ENCODE peak calls at places on chromosomes 6 and 20, in ten cellular contexts. B, J, I, F, U, O, H, L, M and P are unnamed samples.

GRCh38 chr6:136501514-136501913 is 48.7 kb downstream of the MAP7 start:
- DNase-seq in B (no peak), J (no peak), I (no peak), F (no peak), U (no peak), O (no peak), H (no peak), L (no peak), M (no peak), P (no peak)

GRCh38 chr20:24493661-24494459 is 24.4 kb downstream of the SYNDIG1 start:
- DNase-seq in B (no peak), J (peak), I (no peak), F (no peak), U (no peak), O (no peak), H (no peak), L (no peak), M (no peak), P (no peak)

GRCh38 chr6:10721850-10722569 is 860 bp upstream of the TMEM14C start:
- DNase-seq in B (no peak), J (no peak), I (no peak), F (no peak), U (no peak), O (no peak), H (no peak), L (no peak), M (no peak), P (no peak)

GRCh38 chr20:48329676-48330644 is 497.8 kb downstream of the PREX1 start:
- DNase-seq in B (no peak), J (no peak), I (no peak), F (no peak), U (no peak), O (no peak), H (no peak), L (no peak), M (no peak), P (no peak)

GRCh38 chr6:142374965-142375733 is 73.3 kb downstream of the ADGRG6 start:
- DNase-seq in B (no peak), J (no peak), I (no peak), F (no peak), U (no peak), O (no peak), H (no peak), L (peak), M (no peak), P (no peak)

GRCh38 chr6:35522660-35523658 is 10.3 kb upstream of the TULP1 start:
- DNase-seq in B (peak), J (peak), I (no peak), F (peak), U (peak), O (peak), H (peak), L (peak), M (peak), P (peak)

GRCh38 chr6:140566706-140567330 is 1192.4 kb upstream of the CITED2 start:
- DNase-seq in B (no peak), J (no peak), I (no peak), F (no peak), U (no peak), O (no peak), H (no peak), L (no peak), M (no peak), P (no peak)

GRCh38 chr20:38454556-38455473 is 17.8 kb upstream of the RALGAPB start:
- DNase-seq in B (no peak), J (peak), I (no peak), F (no peak), U (no peak), O (no peak), H (no peak), L (no peak), M (no peak), P (no peak)

GRCh38 chr6:135267085-135267484 is 86.0 kb downstream of the MYB start:
- DNase-seq in B (no peak), J (no peak), I (no peak), F (no peak), U (peak), O (peak), H (no peak), L (no peak), M (no peak), P (no peak)

GRCh38 chr20:52167232-52167840 is 24.2 kb downstream of the ZFP64 start:
- DNase-seq in B (no peak), J (no peak), I (no peak), F (no peak), U (no peak), O (no peak), H (no peak), L (no peak), M (no peak), P (no peak)

GRCh38 chr6:56595490-56596122 is 47.1 kb downstream of the DST start:
- DNase-seq in B (no peak), J (no peak), I (no peak), F (no peak), U (peak), O (peak), H (peak), L (peak), M (peak), P (no peak)

GRCh38 chr6:154590770-154591169 is 80.3 kb upstream of the CNKSR3 start:
- DNase-seq in B (no peak), J (no peak), I (no peak), F (no peak), U (peak), O (no peak), H (no peak), L (no peak), M (no peak), P (no peak)

GRCh38 chr20:51339721-51340450 is 202.6 kb downstream of the NFATC2 start:
- DNase-seq in B (no peak), J (no peak), I (no peak), F (no peak), U (no peak), O (no peak), H (no peak), L (no peak), M (no peak), P (no peak)

GRCh38 chr6:47195251-47195650 is 114.5 kb downstream of the TNFRSF21 start:
- DNase-seq in B (no peak), J (peak), I (no peak), F (peak), U (peak), O (no peak), H (no peak), L (no peak), M (no peak), P (no peak)

GRCh38 chr6:56713285-56713684 is 70.6 kb upstream of the DST start:
- DNase-seq in B (no peak), J (peak), I (no peak), F (no peak), U (peak), O (no peak), H (peak), L (peak), M (no peak), P (no peak)

GRCh38 chr20:57392130-57392445 is 892 bp downstream of the RBM38 start:
- DNase-seq in B (no peak), J (peak), I (no peak), F (peak), U (no peak), O (no peak), H (no peak), L (no peak), M (no peak), P (no peak)

GRCh38 chr6:2231438-2231837 is 14.0 kb downstream of the GMDS start:
- DNase-seq in B (no peak), J (no peak), I (no peak), F (no peak), U (no peak), O (no peak), H (no peak), L (no peak), M (no peak), P (no peak)

DNA sequence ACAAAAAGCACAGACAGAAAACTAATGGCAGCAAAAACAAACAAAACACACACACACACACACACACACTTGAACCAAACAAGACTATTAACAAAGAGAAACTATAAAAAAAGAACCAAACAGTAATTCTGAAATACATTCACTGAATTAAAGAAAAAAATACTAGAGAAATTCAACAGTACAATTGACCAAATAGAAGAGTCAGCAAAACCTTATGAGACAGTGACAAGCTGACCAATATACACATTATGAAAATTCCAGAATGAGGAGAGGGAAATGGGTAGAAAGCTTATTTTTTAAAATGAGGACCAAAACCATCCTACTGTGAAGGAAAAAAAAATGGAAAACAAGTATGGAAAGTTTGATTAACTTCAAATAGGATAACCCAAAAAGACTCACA is 212.2 kb upstream of the BTBD3 start:
- DNase-seq in B (no peak), J (no peak), I (no peak), F (no peak), U (no peak), O (no peak), H (no peak), L (no peak), M (no peak), P (no peak)
- TF ChIP-seq POLR2A in B (no peak), J (no peak), I (no peak), F (no peak), U (no peak), O (no peak), H (no peak), L (no peak), M (no peak), P (no peak)

GRCh38 chr6:168249746-168250145 is 69.8 kb downstream of the DACT2 start:
- DNase-seq in B (no peak), J (no peak), I (no peak), F (no peak), U (no peak), O (no peak), H (no peak), L (no peak), M (no peak), P (peak)
- TF ChIP-seq CTCF in B (no peak), J (no peak), I (no peak), F (no peak), U (no peak), O (no peak), H (no peak), L (no peak), M (no peak), P (no peak)

DNA sequence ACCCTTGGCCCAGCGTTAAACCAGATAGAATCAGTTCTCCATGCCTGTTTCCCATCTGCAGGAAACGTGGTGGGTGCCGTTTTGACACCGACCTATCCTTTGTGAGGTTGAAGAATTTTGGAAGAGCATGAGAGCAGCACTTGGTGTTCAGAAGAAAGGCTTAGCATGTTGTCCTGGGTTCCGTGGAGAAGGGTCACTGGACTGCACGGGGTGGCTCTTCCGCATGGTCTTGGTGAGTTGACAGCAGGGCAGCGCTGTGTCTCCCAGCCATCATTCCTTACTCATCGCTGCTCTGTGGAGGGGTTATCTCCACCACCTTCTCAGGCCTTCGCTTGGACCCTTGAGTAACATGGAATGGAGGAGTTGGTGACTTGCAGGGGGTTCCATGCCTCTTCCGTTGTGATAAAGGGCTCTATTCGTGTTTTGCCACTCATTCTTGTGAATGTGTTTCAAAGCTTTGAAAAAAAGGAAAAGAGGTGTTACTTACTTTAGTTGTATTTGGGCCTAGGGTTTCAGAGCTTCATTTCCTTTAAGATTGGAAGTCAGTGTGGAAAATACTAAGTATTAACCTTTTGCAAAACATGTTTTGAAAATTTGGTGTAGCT is 8.2 kb downstream of the HIVEP1 start:
- DNase-seq in B (no peak), J (no peak), I (no peak), F (no peak), U (no peak), O (no peak), H (no peak), L (no peak), M (no peak), P (no peak)
- TF ChIP-seq POLR2A in B (no peak), J (no peak), I (no peak), F (no peak), U (no peak), O (no peak), H (no peak), L (no peak), M (no peak), P (no peak)

DNA sequence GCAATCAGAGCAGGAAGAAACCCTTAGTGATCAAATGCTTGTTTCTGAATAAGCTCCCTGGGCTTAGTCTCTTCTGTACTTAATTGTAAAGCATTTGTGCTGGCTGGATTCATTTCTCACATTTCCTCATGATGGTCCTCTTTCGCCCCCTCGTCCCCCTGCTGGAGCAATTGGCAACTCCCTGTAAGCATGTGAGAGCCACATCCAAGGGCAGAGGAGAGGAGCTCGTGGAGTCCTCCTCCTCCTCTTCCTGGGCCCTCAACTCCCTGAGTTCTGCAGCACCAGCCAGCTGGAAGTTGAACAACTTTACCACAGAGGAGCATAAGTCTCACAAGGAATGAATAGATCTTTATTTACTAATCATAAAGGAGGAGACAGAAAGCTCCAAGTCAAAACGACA is 12.6 kb downstream of the ANKEF1 start:
- DNase-seq in B (no peak), J (no peak), I (no peak), F (no peak), U (no peak), O (peak), H (no peak), L (no peak), M (peak), P (no peak)
- TF ChIP-seq CTCF in B (no peak), J (peak), I (no peak), F (no peak), U (no peak), O (peak), H (no peak), L (peak), M (no peak), P (no peak)

GRCh38 chr20:3925113-3925695 is 36.0 kb downstream of the PANK2 start:
- DNase-seq in B (no peak), J (no peak), I (no peak), F (no peak), U (no peak), O (no peak), H (no peak), L (no peak), M (no peak), P (no peak)

GRCh38 chr20:3929713-3930060 is 40.5 kb downstream of the PANK2 start:
- DNase-seq in B (no peak), J (no peak), I (no peak), F (no peak), U (no peak), O (no peak), H (no peak), L (no peak), M (no peak), P (no peak)

GRCh38 chr20:3930265-3931206 is 41.3 kb downstream of the PANK2 start:
- DNase-seq in B (no peak), J (no peak), I (no peak), F (no peak), U (no peak), O (no peak), H (no peak), L (no peak), M (no peak), P (no peak)

GRCh38 chr20:3925899-3926638 is 36.9 kb downstream of the PANK2 start:
- DNase-seq in B (no peak), J (no peak), I (no peak), F (no peak), U (no peak), O (no peak), H (no peak), L (no peak), M (no peak), P (peak)

DNA sequence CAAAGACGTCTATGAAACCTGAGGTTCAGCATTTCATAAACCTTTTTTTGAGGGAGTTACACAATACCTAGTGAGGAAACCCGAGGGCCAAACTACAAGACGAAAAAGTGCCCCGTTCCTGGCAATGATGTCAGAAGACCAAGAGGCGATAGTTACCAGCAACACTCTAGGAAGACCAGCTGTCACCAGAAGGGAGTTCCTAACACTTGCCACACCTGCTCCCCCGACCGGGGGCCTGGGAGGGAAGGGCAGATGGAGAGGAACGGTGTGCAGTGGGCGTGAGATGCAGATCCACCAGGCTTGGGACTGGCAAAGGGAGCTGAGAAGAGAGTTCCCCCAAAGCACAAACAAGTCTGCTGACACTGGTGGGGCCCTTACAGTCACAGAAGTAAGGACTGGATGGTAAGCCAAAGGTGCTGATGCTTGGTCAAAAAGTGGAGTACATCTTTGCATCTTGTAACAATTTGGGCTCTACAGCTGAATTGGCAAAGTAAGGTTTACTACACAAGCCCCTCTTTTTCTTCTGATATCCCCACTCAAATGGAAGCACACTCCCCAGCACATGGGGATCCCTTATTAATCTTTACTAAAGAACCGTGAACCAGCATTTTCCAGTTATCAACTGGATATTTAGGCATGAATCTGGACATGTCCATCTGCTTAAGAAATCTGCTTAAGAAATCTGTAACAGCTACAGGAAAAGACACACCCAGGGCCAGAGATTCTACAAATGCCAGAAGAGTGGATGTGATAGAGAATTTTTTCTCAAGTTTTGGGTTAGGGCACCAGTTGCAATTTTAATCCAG is 38.5 kb downstream of the PANK2 start:
- DNase-seq in B (no peak), J (no peak), I (no peak), F (no peak), U (no peak), O (peak), H (no peak), L (no peak), M (no peak), P (peak)
- TF ChIP-seq POLR2A in B (no peak), J (no peak), I (no peak), F (no peak), U (no peak), O (peak), H (no peak), L (no peak), M (no peak), P (no peak)

GRCh38 chr6:20509211-20509610 is 25.0 kb upstream of the CDKAL1 start:
- DNase-seq in B (no peak), J (no peak), I (no peak), F (no peak), U (no peak), O (no peak), H (no peak), L (no peak), M (no peak), P (no peak)
- TF ChIP-seq CTCF in B (no peak), J (no peak), I (no peak), F (no peak), U (no peak), O (no peak), H (no peak), L (no peak), M (no peak), P (no peak)

DNA sequence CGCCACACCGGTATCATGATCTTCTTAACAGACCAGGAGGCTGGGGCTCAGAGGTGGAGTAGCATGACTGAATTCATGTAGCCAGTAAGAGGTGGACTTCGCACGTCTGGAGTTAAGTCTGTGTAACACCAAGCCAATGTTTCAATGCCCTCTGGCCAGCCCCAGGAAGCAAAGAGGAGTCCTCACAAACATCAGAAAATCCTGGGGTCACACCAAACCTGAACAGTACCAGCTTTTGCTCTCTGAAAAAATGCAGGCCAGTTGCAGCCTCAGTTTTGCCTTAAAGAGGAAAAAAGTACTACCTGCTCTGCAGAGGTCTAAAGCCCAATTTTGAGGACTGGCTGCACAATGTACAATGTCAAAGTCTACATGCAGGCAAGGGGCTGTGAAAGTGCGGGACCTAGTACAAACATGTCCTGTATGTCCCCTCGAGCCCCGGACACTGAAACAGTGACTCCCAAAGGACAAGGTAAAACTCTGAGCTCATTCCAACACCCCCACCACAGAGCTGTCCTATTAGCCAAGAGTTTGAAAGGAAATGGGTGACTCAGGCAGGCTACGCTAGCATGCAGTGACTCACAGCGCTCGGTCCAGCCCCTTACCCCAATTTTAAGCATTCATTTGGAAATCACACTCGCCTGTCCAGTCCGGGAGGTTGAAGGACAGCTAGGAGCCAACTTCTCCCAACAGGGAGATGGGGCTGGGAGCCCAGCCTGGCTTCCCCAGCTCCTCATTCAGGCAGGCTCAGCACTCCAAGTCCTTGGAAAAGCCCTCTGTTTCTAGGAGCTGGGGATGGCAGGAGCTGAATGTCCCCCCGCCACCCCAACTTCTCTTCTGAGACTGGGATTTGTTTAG is 4.1 kb downstream of the SDC4 start:
- DNase-seq in B (peak), J (peak), I (no peak), F (no peak), U (peak), O (no peak), H (no peak), L (peak), M (no peak), P (no peak)
- TF ChIP-seq POLR2A in B (peak), J (peak), I (peak), F (peak), U (peak), O (no peak), H (no peak), L (no peak), M (no peak), P (no peak)

DNA sequence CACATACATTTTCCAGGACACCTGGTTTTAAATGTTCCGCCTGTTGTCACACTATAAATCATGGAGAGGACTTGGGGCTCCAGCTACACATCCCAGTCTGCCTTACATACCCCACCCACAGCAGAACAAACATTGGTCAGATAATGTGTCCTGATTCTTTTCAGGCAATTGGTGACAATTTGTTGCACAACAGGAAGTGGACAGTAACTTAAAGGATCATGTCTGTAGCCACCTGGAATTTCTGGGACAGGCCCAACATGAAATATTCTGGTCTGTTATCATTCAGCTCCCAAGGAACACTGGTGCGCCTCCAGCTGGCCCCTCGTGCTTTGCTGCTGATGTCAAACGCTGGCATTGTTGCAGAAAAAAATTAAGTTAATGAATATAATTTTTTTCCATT is 117.2 kb downstream of the SOBP start:
- DNase-seq in B (no peak), J (peak), I (no peak), F (peak), U (no peak), O (no peak), H (no peak), L (no peak), M (peak), P (no peak)
- TF ChIP-seq CTCF in B (no peak), J (no peak), I (no peak), F (peak), U (no peak), O (no peak), H (no peak), L (no peak), M (no peak), P (no peak)